ENCODE peak calls at places on chromosomes 11 and 22, in seven cellular contexts. W is SK-N-SH, S is testis, G is heart right ventricle, D is IMR-90, K is cardiac muscle cell, R is Peyer's patch. U is an unnamed sample. For H3K36me3, the result is how much of the 10 kb centered on the place peaks cover.

GRCh38 chr11:91749231-91749630 is 475.4 kb upstream of the FAT3 start:
- DNase-seq in S (no peak), W (no peak), R (no peak), D (no peak), K (no peak), G (no peak), U (no peak)

GRCh38 chr11:119993732-119994131 is 144.2 kb downstream of the TRIM29 start:
- DNase-seq in D (no peak), G (no peak), S (no peak), R (peak), K (no peak), W (no peak), U (no peak)

GRCh38 chr22:46897246-46897623 is 134.8 kb downstream of the TBC1D22A start:
- DNase-seq in R (no peak), D (no peak), G (no peak), W (no peak), S (peak), K (no peak), U (no peak)

GRCh38 chr11:73291196-73291595 is 16.9 kb upstream of the ARHGEF17 start:
- DNase-seq in K (no peak), D (no peak), G (no peak), R (no peak), S (no peak), W (no peak), U (no peak)

GRCh38 chr22:28907311-28908008 is 24.1 kb downstream of the ZNRF3 start:
- DNase-seq in K (no peak), R (no peak), W (no peak), G (no peak), D (peak), S (peak), U (no peak)

GRCh38 chr11:45035440-45035839 is 84.8 kb upstream of the TP53I11 start:
- DNase-seq in S (no peak), D (no peak), R (no peak), K (no peak), G (no peak), W (no peak), U (no peak)

GRCh38 chr11:68141247-68142027 is 20.2 kb upstream of the CHKA start:
- DNase-seq in R (no peak), K (no peak), S (no peak), G (no peak), D (no peak), W (no peak), U (no peak)

GRCh38 chr22:37196539-37197450 is 8.7 kb upstream of the C1QTNF6 start:
- DNase-seq in K (peak), G (peak), D (peak), W (peak), S (peak), R (peak), U (peak)

GRCh38 chr11:2387266-2387982 is 10.3 kb downstream of the CD81 start:
- DNase-seq in D (peak), K (no peak), R (no peak), S (no peak), G (no peak), W (peak), U (no peak)

GRCh38 chr11:74465291-74465708 is 2.0 kb downstream of the KCNE3 start:
- DNase-seq in K (no peak), S (no peak), R (peak), D (no peak), W (no peak), G (no peak), U (no peak)

GRCh38 chr11:114213622-114214021 is 82.6 kb upstream of the NNMT start:
- DNase-seq in S (no peak), W (no peak), G (no peak), K (no peak), D (no peak), R (no peak), U (no peak)

GRCh38 chr11:132222345-132222744 is 851.9 kb downstream of the NTM start:
- DNase-seq in D (no peak), W (no peak), G (no peak), S (no peak), K (no peak), R (no peak), U (no peak)

GRCh38 chr22:46843691-46844297 is 81.3 kb downstream of the TBC1D22A start:
- DNase-seq in S (no peak), W (no peak), D (peak), R (peak), K (no peak), G (no peak), U (no peak)

GRCh38 chr11:44192015-44192380 is 96.5 kb downstream of the EXT2 start:
- DNase-seq in S (no peak), G (no peak), W (no peak), K (no peak), R (no peak), D (no peak), U (no peak)

GRCh38 chr11:108852701-108853100 is 187.8 kb downstream of the DDX10 start:
- DNase-seq in W (no peak), S (no peak), R (no peak), G (no peak), K (peak), D (no peak), U (no peak)

GRCh38 chr22:50526849-50527801 is 1.7 kb upstream of the SCO2 start:
- DNase-seq in S (no peak), R (peak), K (peak), D (no peak), W (peak), G (peak), U (no peak)

GRCh38 chr22:30326704-30327362 is at the start of gene TBC1D10A:
- DNase-seq in G (peak), D (peak), R (peak), W (peak), S (peak), K (peak), U (peak)

GRCh38 chr11:68328374-68329091 is 16.1 kb downstream of the LRP5 start:
- DNase-seq in W (peak), R (peak), G (peak), K (peak), D (no peak), S (peak), U (no peak)

GRCh38 chr22:42745118-42745517 is 24.4 kb upstream of the A4GALT start:
- DNase-seq in R (no peak), K (peak), G (no peak), S (no peak), W (no peak), D (peak), U (no peak)

GRCh38 chr11:5620606-5621521 is 3.9 kb upstream of the TRIM34 start:
- DNase-seq in K (peak), S (no peak), G (no peak), D (peak), W (no peak), R (no peak), U (no peak)

GRCh38 chr11:76592025-76592914 is 78.3 kb downstream of the LRRC32 start:
- DNase-seq in D (no peak), S (no peak), W (no peak), G (no peak), K (no peak), R (no peak), U (no peak)

GRCh38 chr22:48741540-48741939 is 1086.1 kb downstream of the BRD1 start:
- DNase-seq in D (no peak), K (no peak), G (no peak), R (peak), S (no peak), W (no peak), U (no peak)

GRCh38 chr11:1639102-1639620 is 9.6 kb downstream of the KRTAP5-5 start:
- DNase-seq in G (peak), S (no peak), D (no peak), W (peak), R (peak), K (no peak), U (no peak)

GRCh38 chr22:30422481-30423295 is 2.9 kb upstream of the MTFP1 start:
- DNase-seq in K (peak), W (no peak), D (peak), G (peak), S (peak), R (peak), U (peak)

GRCh38 chr11:102794382-102794781 is 3.6 kb downstream of the MMP1 start:
- DNase-seq in K (peak), R (no peak), S (no peak), D (peak), W (peak), G (no peak), U (no peak)

GRCh38 chr11:83779876-83780275 is 493.7 kb upstream of the CCDC90B start:
- DNase-seq in G (no peak), W (no peak), D (no peak), R (no peak), K (no peak), S (no peak), U (no peak)

GRCh38 chr22:36206255-36206654 is 4.6 kb upstream of the APOL4 start:
- DNase-seq in S (no peak), K (no peak), W (no peak), G (no peak), R (no peak), D (no peak), U (no peak)

GRCh38 chr11:35144103-35144741 is 5.3 kb downstream of the CD44 start:
- DNase-seq in S (no peak), D (peak), W (no peak), R (peak), G (no peak), K (peak), U (no peak)

GRCh38 chr11:797300-798092 is 585 bp downstream of the SLC25A22 start:
- DNase-seq in W (peak), S (peak), K (peak), R (peak), G (peak), D (peak), U (peak)

GRCh38 chr11:406796-407650 is 7.8 kb downstream of the SIGIRR start:
- DNase-seq in S (peak), R (peak), K (peak), D (peak), W (peak), G (peak), U (peak)

GRCh38 chr11:71484248-71485062 is 31.5 kb downstream of the NADSYN1 start:
- DNase-seq in D (no peak), G (no peak), S (no peak), R (peak), K (no peak), W (no peak), U (no peak)

GRCh38 chr22:28547132-28547842 is 132.4 kb downstream of the TTC28 start:
- DNase-seq in S (no peak), D (peak), W (no peak), R (no peak), G (no peak), K (peak), U (no peak)

GRCh38 chr11:86978756-86979608 is 23.8 kb upstream of the FZD4 start:
- DNase-seq in W (peak), D (peak), S (no peak), G (no peak), R (no peak), K (peak), U (no peak)

GRCh38 chr11:61267437-61267841 is 26.5 kb downstream of the PGA5 start:
- DNase-seq in S (peak), K (no peak), R (no peak), W (no peak), G (no peak), D (no peak), U (no peak)

GRCh38 chr22:39384750-39385480 is 14.7 kb upstream of the TAB1 start:
- DNase-seq in R (no peak), W (peak), S (peak), K (peak), G (no peak), D (peak), U (no peak)

DNA sequence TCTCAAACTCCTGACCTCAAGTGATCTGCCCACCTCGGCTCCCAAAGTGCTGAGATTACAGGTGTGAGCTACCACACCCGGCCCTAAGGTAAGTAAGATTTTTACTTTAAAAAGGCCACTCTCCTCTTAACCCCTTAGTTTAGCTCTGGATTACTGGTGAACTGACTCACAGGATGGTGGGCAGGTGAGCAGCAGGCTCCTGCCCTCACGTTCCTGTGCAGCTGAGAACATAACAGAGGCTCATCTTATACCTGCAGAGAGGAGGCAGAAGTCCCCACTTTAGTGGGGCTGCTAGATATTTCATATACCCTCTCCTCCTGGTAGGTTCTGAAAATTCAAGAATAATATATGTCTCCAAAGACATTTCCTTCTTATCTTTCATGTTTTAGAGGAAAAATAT is 17.1 kb upstream of the SERPIND1 start:
- DNase-seq in D (no peak), W (no peak), R (no peak), S (no peak), G (no peak), K (no peak), U (no peak)
- H3K36me3 ChIP-seq in D (under half), W (under half), R (under half), S (under half), G (half or more), K (under half), U (under half)

GRCh38 chr11:125426818-125427528 is 69.1 kb downstream of the FEZ1 start:
- DNase-seq in G (no peak), R (no peak), K (no peak), D (no peak), W (no peak), S (no peak), U (no peak)
- H3K27ac ChIP-seq in G (peak), R (no peak), K (no peak), D (no peak), W (no peak), S (no peak), U (no peak)

GRCh38 chr11:13216019-13217006 is 61.3 kb upstream of the BMAL1 start:
- DNase-seq in R (no peak), W (no peak), D (peak), S (no peak), G (no peak), K (peak), U (no peak)
- TF ChIP-seq CTCF in R (no peak), W (peak), D (peak), S (no peak), G (no peak), K (peak), U (no peak)

DNA sequence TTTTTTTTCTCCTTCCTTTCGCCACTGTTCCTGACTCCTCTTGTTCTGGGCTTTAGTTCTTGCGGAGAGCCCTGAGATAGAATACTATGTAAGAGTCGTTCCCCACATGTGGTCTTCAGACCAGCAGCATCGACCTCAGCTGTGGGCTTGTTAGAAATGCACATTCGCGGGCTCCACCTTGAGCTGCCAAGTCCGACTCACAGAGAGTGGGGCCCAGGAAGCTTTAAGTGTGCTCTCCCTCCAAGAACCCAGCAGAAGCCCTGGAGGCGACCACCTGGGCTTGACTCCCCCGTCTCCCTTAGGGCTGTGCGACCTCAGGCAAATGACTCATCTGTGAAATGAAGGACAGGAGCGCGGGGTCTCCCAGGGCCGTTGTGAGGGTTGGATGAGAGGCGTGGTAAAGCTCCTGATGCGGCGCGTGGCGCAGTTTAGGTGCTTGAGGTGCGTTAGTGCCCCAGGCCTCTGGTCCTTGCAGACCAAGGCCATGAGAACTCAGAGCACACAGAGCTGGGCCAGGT is 18.8 kb downstream of the SAMM50 start:
- DNase-seq in G (no peak), D (no peak), R (no peak), W (no peak), S (no peak), K (no peak), U (no peak)
- H3K36me3 ChIP-seq in G (half or more), D (half or more), R (half or more), W (under half), S (under half), K (under half), U (under half)

GRCh38 chr11:116929393-116930090 is 92.1 kb upstream of the APOA1 start:
- DNase-seq in G (no peak), K (peak), D (peak), S (peak), R (no peak), W (no peak), U (no peak)

GRCh38 chr11:116930586-116930985 is 93.2 kb upstream of the APOA1 start:
- DNase-seq in K (no peak), D (no peak), W (no peak), S (no peak), R (no peak), G (no peak), U (no peak)

GRCh38 chr11:116928845-116929244 is 91.4 kb upstream of the APOA1 start:
- DNase-seq in D (no peak), S (no peak), K (peak), G (no peak), W (no peak), R (no peak), U (no peak)

GRCh38 chr11:116931206-116931953 is 94.0 kb upstream of the APOA1 start:
- DNase-seq in R (no peak), G (no peak), D (peak), W (no peak), S (no peak), K (peak), U (no peak)

DNA sequence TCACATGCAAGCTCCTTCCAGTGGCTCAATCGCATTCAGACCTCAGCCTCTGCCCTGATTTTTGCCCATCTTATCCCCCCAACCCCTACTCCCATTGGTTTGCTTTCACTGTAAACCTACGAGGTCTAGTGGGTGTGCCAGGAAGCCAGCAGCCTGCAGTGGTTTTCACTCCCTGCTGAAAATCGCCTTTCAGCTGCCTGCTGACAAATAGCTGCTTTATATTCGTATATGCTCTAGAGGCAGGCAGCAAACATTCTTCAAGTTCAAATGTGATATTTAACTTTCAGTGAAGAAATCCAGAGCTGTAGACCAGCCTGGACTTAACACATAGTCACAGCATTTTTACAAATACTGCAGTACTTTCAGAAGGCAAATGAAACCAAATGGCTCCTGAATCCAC is 92.8 kb upstream of the APOA1 start:
- DNase-seq in D (peak), W (no peak), K (peak), R (peak), G (no peak), S (no peak), U (no peak)
- H3K27ac ChIP-seq in D (no peak), W (peak), K (peak), R (peak), G (peak), S (no peak), U (peak)

DNA sequence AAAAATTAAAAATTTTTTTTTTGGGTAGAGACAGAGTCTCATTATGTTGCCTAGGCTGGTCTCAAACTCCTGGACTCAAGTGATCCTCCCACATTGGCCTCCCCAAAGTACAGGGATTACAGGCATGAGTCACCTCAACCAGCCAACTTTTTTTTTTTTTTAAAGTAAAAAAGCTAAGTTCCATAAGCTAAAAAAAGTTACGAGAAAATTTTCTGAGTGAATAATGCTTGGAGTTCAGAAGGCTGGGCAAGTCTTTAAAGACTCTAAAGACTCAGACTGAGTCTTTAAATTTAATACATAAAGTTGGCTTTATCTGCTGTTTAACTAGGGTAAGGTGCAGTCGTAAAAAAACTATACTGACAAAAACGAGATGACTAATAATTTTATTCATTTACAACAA is 5.6 kb downstream of the DDX6 start:
- DNase-seq in K (peak), W (no peak), G (no peak), S (no peak), D (peak), R (no peak), U (no peak)
- TF ChIP-seq CTCF in K (no peak), W (no peak), G (no peak), S (no peak), D (no peak), R (no peak), U (no peak)

GRCh38 chr11:110990316-110990715 is 255.2 kb upstream of the POU2AF2 start:
- DNase-seq in D (peak), K (no peak), G (no peak), R (no peak), S (no peak), W (no peak), U (no peak)
- H3K36me3 ChIP-seq in D (under half), K (under half), G (under half), R (under half), S (under half), W (under half), U (under half)

U was measured in tibial nerve.